ENCODE peak calls at places on chromosomes 2 and 18, in four cellular contexts. One of them, this sample, is unnamed.

GRCh38 chr2:42959148-42959992 is 167.0 kb upstream of the HAAO start:
- DNase-seq in transverse colon: no peak
- DNase-seq in NCI-H1930: no peak
- DNase-seq in stimulated activated CD8-positive, alpha-beta memory T cell treated with anti-CD3 and anti-CD28 coated beads, Interleukin-15, amount 100 ng/mL, for 24 hours: no peak
- DNase-seq in this sample: no peak

GRCh38 chr2:174577967-174578589 is 19.5 kb downstream of the WIPF1 start:
- DNase-seq in NCI-H1930: no peak
- DNase-seq in stimulated activated CD8-positive, alpha-beta memory T cell treated with anti-CD3 and anti-CD28 coated beads, Interleukin-15, amount 100 ng/mL, for 24 hours: no peak
- DNase-seq in transverse colon: no peak
- DNase-seq in this sample: no peak

GRCh38 chr2:236180831-236181453 is 12.8 kb upstream of the GBX2 start:
- DNase-seq in transverse colon: peak; percentile 56
- DNase-seq in stimulated activated CD8-positive, alpha-beta memory T cell treated with anti-CD3 and anti-CD28 coated beads, Interleukin-15, amount 100 ng/mL, for 24 hours: no peak
- DNase-seq in NCI-H1930: peak; percentile 52
- DNase-seq in this sample: no peak

GRCh38 chr2:10091182-10091932 is 11.1 kb upstream of the CYS1 start:
- DNase-seq in NCI-H1930: no peak
- DNase-seq in stimulated activated CD8-positive, alpha-beta memory T cell treated with anti-CD3 and anti-CD28 coated beads, Interleukin-15, amount 100 ng/mL, for 24 hours: no peak
- DNase-seq in transverse colon: peak; percentile 57
- DNase-seq in this sample: no peak

GRCh38 chr2:7867858-7868257 is 814.0 kb upstream of the ID2 start:
- DNase-seq in NCI-H1930: no peak
- DNase-seq in stimulated activated CD8-positive, alpha-beta memory T cell treated with anti-CD3 and anti-CD28 coated beads, Interleukin-15, amount 100 ng/mL, for 24 hours: no peak
- DNase-seq in transverse colon: no peak
- DNase-seq in this sample: no peak

GRCh38 chr2:159177957-159178356 is 108.5 kb downstream of the WDSUB1 start:
- DNase-seq in transverse colon: no peak
- DNase-seq in stimulated activated CD8-positive, alpha-beta memory T cell treated with anti-CD3 and anti-CD28 coated beads, Interleukin-15, amount 100 ng/mL, for 24 hours: no peak
- DNase-seq in NCI-H1930: no peak
- DNase-seq in this sample: no peak

GRCh38 chr2:71496156-71496770 is 42.9 kb downstream of the DYSF start:
- DNase-seq in transverse colon: no peak
- DNase-seq in stimulated activated CD8-positive, alpha-beta memory T cell treated with anti-CD3 and anti-CD28 coated beads, Interleukin-15, amount 100 ng/mL, for 24 hours: no peak
- DNase-seq in NCI-H1930: no peak
- DNase-seq in this sample: no peak

GRCh38 chr2:66641685-66642084 is 206.8 kb downstream of the MEIS1 start:
- DNase-seq in transverse colon: no peak
- DNase-seq in NCI-H1930: no peak
- DNase-seq in stimulated activated CD8-positive, alpha-beta memory T cell treated with anti-CD3 and anti-CD28 coated beads, Interleukin-15, amount 100 ng/mL, for 24 hours: no peak
- DNase-seq in this sample: peak; percentile 18

GRCh38 chr2:120947327-120947726 is 211.7 kb downstream of the GLI2 start:
- DNase-seq in NCI-H1930: no peak
- DNase-seq in stimulated activated CD8-positive, alpha-beta memory T cell treated with anti-CD3 and anti-CD28 coated beads, Interleukin-15, amount 100 ng/mL, for 24 hours: no peak
- DNase-seq in transverse colon: no peak
- DNase-seq in this sample: no peak

GRCh38 chr18:58247363-58247834 is 203.4 kb downstream of the NEDD4L start:
- DNase-seq in NCI-H1930: no peak
- DNase-seq in stimulated activated CD8-positive, alpha-beta memory T cell treated with anti-CD3 and anti-CD28 coated beads, Interleukin-15, amount 100 ng/mL, for 24 hours: no peak
- DNase-seq in transverse colon: no peak
- DNase-seq in this sample: no peak

GRCh38 chr2:58845011-58845410 is 603.9 kb upstream of the FANCL start:
- DNase-seq in stimulated activated CD8-positive, alpha-beta memory T cell treated with anti-CD3 and anti-CD28 coated beads, Interleukin-15, amount 100 ng/mL, for 24 hours: no peak
- DNase-seq in NCI-H1930: no peak
- DNase-seq in transverse colon: no peak
- DNase-seq in this sample: peak; percentile 46

GRCh38 chr2:172806426-172807008 is 70.9 kb downstream of the RAPGEF4 start:
- DNase-seq in stimulated activated CD8-positive, alpha-beta memory T cell treated with anti-CD3 and anti-CD28 coated beads, Interleukin-15, amount 100 ng/mL, for 24 hours: no peak
- DNase-seq in NCI-H1930: peak; percentile 41
- DNase-seq in transverse colon: no peak
- DNase-seq in this sample: no peak

GRCh38 chr2:136136921-136137320 is 19.0 kb upstream of the CXCR4 start:
- DNase-seq in NCI-H1930: no peak
- DNase-seq in stimulated activated CD8-positive, alpha-beta memory T cell treated with anti-CD3 and anti-CD28 coated beads, Interleukin-15, amount 100 ng/mL, for 24 hours: no peak
- DNase-seq in transverse colon: no peak
- DNase-seq in this sample: peak; percentile 29

GRCh38 chr2:61535449-61535848 is 2.7 kb downstream of the XPO1 start:
- DNase-seq in NCI-H1930: no peak
- DNase-seq in stimulated activated CD8-positive, alpha-beta memory T cell treated with anti-CD3 and anti-CD28 coated beads, Interleukin-15, amount 100 ng/mL, for 24 hours: no peak
- DNase-seq in transverse colon: no peak
- DNase-seq in this sample: no peak

GRCh38 chr2:201881382-201881720 is 75.0 kb downstream of the CDK15 start:
- DNase-seq in transverse colon: no peak
- DNase-seq in stimulated activated CD8-positive, alpha-beta memory T cell treated with anti-CD3 and anti-CD28 coated beads, Interleukin-15, amount 100 ng/mL, for 24 hours: no peak
- DNase-seq in NCI-H1930: no peak
- DNase-seq in this sample: no peak

GRCh38 chr2:110832740-110833139 is 100.4 kb downstream of the ACOXL start:
- DNase-seq in NCI-H1930: no peak
- DNase-seq in transverse colon: no peak
- DNase-seq in stimulated activated CD8-positive, alpha-beta memory T cell treated with anti-CD3 and anti-CD28 coated beads, Interleukin-15, amount 100 ng/mL, for 24 hours: no peak
- DNase-seq in this sample: no peak